ENCODE peak calls at places on chromosomes 11 and 22, in six cellular contexts. V is thoracic aorta, L is BJ, N is glutamatergic neuron, W is tibial artery, H is pancreas. X is an unnamed sample.

GRCh38 chr11:22702022-22702421 is 35.6 kb downstream of the GAS2 start:
- DNase-seq in V (no peak), L (no peak), N (no peak), W (no peak), H (no peak), X (no peak)

GRCh38 chr11:26473216-26474194 is 98.6 kb downstream of the MUC15 start:
- DNase-seq in V (no peak), L (no peak), N (no peak), W (no peak), H (no peak), X (no peak)

GRCh38 chr11:113967361-113967760 is 7.5 kb upstream of the HTR3A start:
- DNase-seq in V (no peak), L (no peak), N (no peak), W (no peak), H (no peak), X (no peak)

GRCh38 chr11:123268118-123268517 is 73.1 kb upstream of the CLMP start:
- DNase-seq in V (no peak), L (no peak), N (no peak), W (no peak), H (no peak), X (no peak)

GRCh38 chr11:70142171-70142875 is 60.8 kb upstream of the FADD start:
- DNase-seq in V (no peak), L (no peak), N (no peak), W (no peak), H (no peak), X (no peak)

GRCh38 chr11:86916330-86916729 is 38.9 kb downstream of the FZD4 start:
- DNase-seq in V (no peak), L (peak), N (no peak), W (no peak), H (no peak), X (no peak)

GRCh38 chr22:21726650-21727049 is 8.9 kb downstream of the YPEL1 start:
- DNase-seq in V (no peak), L (no peak), N (peak), W (no peak), H (no peak), X (no peak)

GRCh38 chr11:126917531-126918204 is 82.9 kb downstream of the KIRREL3 start:
- DNase-seq in V (no peak), L (peak), N (no peak), W (no peak), H (no peak), X (no peak)

GRCh38 chr11:27352781-27353180 is 10.2 kb downstream of the CCDC34 start:
- DNase-seq in V (no peak), L (no peak), N (no peak), W (no peak), H (no peak), X (no peak)

GRCh38 chr11:65479184-65480145 is 19.4 kb upstream of the MALAT1 start:
- DNase-seq in V (peak), L (peak), N (peak), W (peak), H (peak), X (no peak)

GRCh38 chr11:125990244-125990643 is 44.4 kb downstream of the VSIG10L2 start:
- DNase-seq in V (no peak), L (no peak), N (no peak), W (no peak), H (no peak), X (no peak)

GRCh38 chr22:40289991-40290459 is 56.3 kb upstream of the ADSL start:
- DNase-seq in V (no peak), L (no peak), N (no peak), W (no peak), H (no peak), X (no peak)

GRCh38 chr11:126307706-126308105 is 3.8 kb downstream of the DCPS start:
- DNase-seq in V (no peak), L (no peak), N (peak), W (no peak), H (peak), X (no peak)

GRCh38 chr22:20061481-20061861 is 18.6 kb upstream of the DGCR8 start:
- DNase-seq in V (no peak), L (no peak), N (no peak), W (no peak), H (no peak), X (no peak)

GRCh38 chr11:111775024-111775710 is 9.0 kb upstream of the PPP2R1B start:
- DNase-seq in V (no peak), L (no peak), N (no peak), W (peak), H (no peak), X (no peak)

GRCh38 chr11:32259641-32260081 is 168.8 kb downstream of the RCN1 start:
- DNase-seq in V (no peak), L (no peak), N (no peak), W (no peak), H (no peak), X (no peak)

GRCh38 chr22:19717691-19718254 is 3.5 kb downstream of the SEPTIN5 start:
- DNase-seq in V (no peak), L (peak), N (peak), W (peak), H (peak), X (no peak)

GRCh38 chr11:12160680-12161079 is 50.3 kb downstream of the MICAL2 start:
- DNase-seq in V (no peak), L (no peak), N (peak), W (peak), H (no peak), X (peak)

GRCh38 chr11:74279256-74279655 is 32.2 kb downstream of the P4HA3 start:
- DNase-seq in V (no peak), L (no peak), N (no peak), W (no peak), H (no peak), X (no peak)

GRCh38 chr11:118126082-118126838 is 26.4 kb downstream of the SCN4B start:
- DNase-seq in V (no peak), L (no peak), N (no peak), W (no peak), H (no peak), X (no peak)

GRCh38 chr22:27726726-27727449 is 74.7 kb downstream of the MN1 start:
- DNase-seq in V (no peak), L (peak), N (no peak), W (peak), H (no peak), X (no peak)

GRCh38 chr22:28909375-28909774 is 26.0 kb downstream of the ZNRF3 start:
- DNase-seq in V (no peak), L (no peak), N (no peak), W (no peak), H (no peak), X (no peak)

GRCh38 chr22:25970996-25971811 is 198.1 kb upstream of the SEZ6L start:
- DNase-seq in V (no peak), L (no peak), N (no peak), W (no peak), H (no peak), X (no peak)

GRCh38 chr11:122617297-122617696 is 38.2 kb upstream of the UBASH3B start:
- DNase-seq in V (no peak), L (no peak), N (no peak), W (no peak), H (no peak), X (no peak)

GRCh38 chr11:32088117-32088941 is 2.5 kb upstream of the RCN1 start:
- DNase-seq in V (peak), L (no peak), N (no peak), W (peak), H (no peak), X (no peak)

GRCh38 chr22:48249721-48250268 is 1487.3 kb downstream of the TBC1D22A start:
- DNase-seq in V (no peak), L (no peak), N (no peak), W (no peak), H (no peak), X (no peak)

GRCh38 chr11:123742334-123742733 is 874 bp upstream of the ZNF202 start:
- DNase-seq in V (no peak), L (no peak), N (no peak), W (no peak), H (no peak), X (no peak)

GRCh38 chr11:120035756-120036155 is 102.2 kb downstream of the TRIM29 start:
- DNase-seq in V (no peak), L (no peak), N (no peak), W (no peak), H (no peak), X (no peak)

GRCh38 chr11:58177409-58178054 is 11.3 kb upstream of the OR9Q2 start:
- DNase-seq in V (no peak), L (no peak), N (no peak), W (no peak), H (no peak), X (no peak)

GRCh38 chr22:36088292-36088691 is 59.7 kb upstream of the RBFOX2 start:
- DNase-seq in V (no peak), L (no peak), N (no peak), W (peak), H (no peak), X (no peak)

GRCh38 chr22:39839917-39840510 is 53.5 kb downstream of the ENTHD1 start:
- DNase-seq in V (no peak), L (no peak), N (no peak), W (no peak), H (no peak), X (no peak)

GRCh38 chr22:33242078-33242477 is 183.9 kb upstream of the SYN3 start:
- DNase-seq in V (no peak), L (no peak), N (no peak), W (no peak), H (no peak), X (no peak)

GRCh38 chr11:44484211-44484610 is 81.3 kb upstream of the CD82 start:
- DNase-seq in V (no peak), L (no peak), N (peak), W (no peak), H (no peak), X (no peak)

GRCh38 chr22:49321477-49322055 is 506.1 kb downstream of the BRD1 start:
- DNase-seq in V (no peak), L (no peak), N (no peak), W (no peak), H (peak), X (peak)

GRCh38 chr11:9535189-9535781 is 38.2 kb upstream of the WEE1 start:
- DNase-seq in V (peak), L (peak), N (peak), W (peak), H (peak), X (no peak)

GRCh38 chr11:65014146-65014960 is at the start of gene ARL2:
- DNase-seq in V (no peak), L (no peak), N (no peak), W (no peak), H (peak), X (no peak)